ENCODE peak calls at places on chromosomes 5 and 9, in eight cellular contexts. E is retinal pigment epithelial cell, L is PC-3, D is spleen, S is astrocyte, O is osteocyte, H is gastrocnemius medialis, X is lower lobe of right lung. A is an unnamed sample.

GRCh38 chr5:171336486-171337206 is 27.6 kb downstream of the TLX3 start:
- DNase-seq in E (peak), L (peak), D (peak), S (peak), O (no peak), H (no peak), X (no peak), A (no peak)

GRCh38 chr5:140982083-140982716 is 15.9 kb downstream of the PCDHAC2 start:
- DNase-seq in E (no peak), L (no peak), D (no peak), S (no peak), O (no peak), H (no peak), X (no peak), A (no peak)

GRCh38 chr5:55913396-55914140 is 62.4 kb downstream of the IL31RA start:
- DNase-seq in E (no peak), L (no peak), D (no peak), S (no peak), O (no peak), H (no peak), X (no peak), A (no peak)

GRCh38 chr5:90144625-90145327 is 264.8 kb downstream of the CETN3 start:
- DNase-seq in E (no peak), L (peak), D (no peak), S (peak), O (no peak), H (no peak), X (no peak), A (no peak)

GRCh38 chr9:128787583-128788156 is 617 bp downstream of the TBC1D13 start:
- DNase-seq in E (no peak), L (peak), D (no peak), S (no peak), O (no peak), H (no peak), X (no peak), A (no peak)

GRCh38 chr5:78243639-78244038 is 50.9 kb downstream of the AP3B1 start:
- DNase-seq in E (no peak), L (peak), D (no peak), S (peak), O (no peak), H (no peak), X (no peak), A (no peak)

GRCh38 chr9:136713555-136713949 is 1.2 kb downstream of the DIPK1B start:
- DNase-seq in E (no peak), L (no peak), D (no peak), S (no peak), O (no peak), H (no peak), X (no peak), A (no peak)

GRCh38 chr9:128540630-128541355 is 11.6 kb upstream of the SPTAN1 start:
- DNase-seq in E (no peak), L (no peak), D (no peak), S (no peak), O (no peak), H (no peak), X (no peak), A (no peak)

GRCh38 chr9:131194767-131195166 is 69.4 kb downstream of the NUP214 start:
- DNase-seq in E (no peak), L (no peak), D (no peak), S (no peak), O (no peak), H (no peak), X (no peak), A (no peak)

GRCh38 chr5:77948476-77948875 is 172.3 kb upstream of the TBCA start:
- DNase-seq in E (no peak), L (no peak), D (no peak), S (no peak), O (no peak), H (no peak), X (no peak), A (no peak)

GRCh38 chr5:180563994-180564393 is 27.3 kb downstream of the SCGB3A1 start:
- DNase-seq in E (no peak), L (no peak), D (no peak), S (no peak), O (no peak), H (no peak), X (no peak), A (no peak)

GRCh38 chr9:123296174-123296573 is 27.8 kb upstream of the STRBP start:
- DNase-seq in E (no peak), L (no peak), D (no peak), S (no peak), O (no peak), H (no peak), X (no peak), A (no peak)

GRCh38 chr9:35729700-35730485 is 2.1 kb downstream of the TLN1 start:
- DNase-seq in E (peak), L (peak), D (peak), S (peak), O (no peak), H (peak), X (peak), A (peak)

GRCh38 chr9:5326893-5327548 is 12.7 kb downstream of the RLN1 start:
- DNase-seq in E (no peak), L (no peak), D (no peak), S (no peak), O (no peak), H (no peak), X (peak), A (no peak)

GRCh38 chr9:5326187-5326586 is 13.5 kb downstream of the RLN1 start:
- DNase-seq in E (no peak), L (no peak), D (no peak), S (no peak), O (no peak), H (no peak), X (no peak), A (no peak)

GRCh38 chr9:5315187-5315923 is 10.8 kb upstream of the RLN2 start:
- DNase-seq in E (no peak), L (no peak), D (no peak), S (no peak), O (no peak), H (no peak), X (no peak), A (no peak)

DNA sequence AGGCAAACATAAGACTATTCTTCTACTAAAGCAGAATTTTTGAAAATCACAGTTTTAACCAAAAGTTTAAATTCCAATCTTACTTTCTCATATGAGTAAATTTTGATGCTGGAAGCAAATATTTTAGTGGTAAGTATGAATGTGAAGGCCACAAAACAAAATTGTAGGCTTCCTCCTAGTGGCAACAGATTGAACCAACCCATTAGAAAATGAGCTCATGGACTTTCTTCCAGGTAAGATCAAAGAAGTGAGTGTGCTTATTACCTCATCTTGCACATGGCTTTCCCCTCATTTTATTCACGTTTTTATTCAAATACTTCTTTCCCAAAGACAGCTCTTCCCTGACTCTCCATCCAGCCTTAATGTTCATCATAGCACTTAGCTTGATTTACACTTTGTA is 16.5 kb upstream of the RLN2 start:
- DNase-seq in E (no peak), L (peak), D (no peak), S (no peak), O (no peak), H (no peak), X (no peak), A (no peak)
- TF ChIP-seq CTCF in E (peak), L (peak), D (no peak), S (no peak), O (peak), H (no peak), X (no peak), A (no peak)

DNA sequence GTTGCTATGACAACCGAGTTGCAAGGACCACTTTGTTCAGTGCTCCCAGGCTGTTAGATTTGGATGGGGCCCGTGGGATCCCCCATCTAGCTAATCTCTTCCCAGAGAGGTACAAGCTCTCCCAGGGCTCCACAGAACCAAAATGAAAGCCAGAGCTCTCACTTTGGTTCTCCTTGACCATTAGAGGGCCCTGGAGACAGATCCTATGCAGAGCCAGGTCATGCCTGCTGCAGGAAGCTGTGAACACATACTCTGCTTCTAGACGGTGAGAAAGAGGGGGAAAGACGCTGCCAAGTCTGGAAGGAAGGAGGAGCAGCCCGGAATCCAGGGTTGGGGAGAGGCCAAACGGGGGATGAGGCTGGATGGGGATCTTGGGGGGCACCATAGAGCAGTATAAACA is 224.5 kb downstream of the GABBR2 start:
- DNase-seq in E (no peak), L (no peak), D (no peak), S (peak), O (no peak), H (no peak), X (no peak), A (no peak)
- TF ChIP-seq CTCF in E (peak), L (no peak), D (no peak), S (no peak), O (no peak), H (no peak), X (no peak), A (no peak)

GRCh38 chr5:126369995-126370731 is 53.0 kb upstream of the GRAMD2B start:
- DNase-seq in E (no peak), L (peak), D (no peak), S (no peak), O (no peak), H (no peak), X (no peak), A (no peak)
- TF ChIP-seq CTCF in E (peak), L (no peak), D (no peak), S (no peak), O (peak), H (no peak), X (no peak), A (no peak)

GRCh38 chr9:4042966-4043365 is 256.9 kb downstream of the GLIS3 start:
- DNase-seq in E (peak), L (no peak), D (no peak), S (no peak), O (no peak), H (no peak), X (no peak), A (no peak)

GRCh38 chr9:4050686-4051315 is 249.1 kb downstream of the GLIS3 start:
- DNase-seq in E (no peak), L (no peak), D (no peak), S (no peak), O (no peak), H (no peak), X (no peak), A (no peak)

GRCh38 chr9:4045556-4045955 is 254.3 kb downstream of the GLIS3 start:
- DNase-seq in E (no peak), L (no peak), D (no peak), S (no peak), O (no peak), H (no peak), X (no peak), A (no peak)

GRCh38 chr9:4048441-4048840 is 251.4 kb downstream of the GLIS3 start:
- DNase-seq in E (no peak), L (peak), D (no peak), S (peak), O (no peak), H (no peak), X (no peak), A (no peak)
- TF ChIP-seq CTCF in E (peak), L (peak), D (no peak), S (peak), O (peak), H (no peak), X (peak), A (no peak)

GRCh38 chr9:134402182-134402581 is 75.9 kb downstream of the RXRA start:
- DNase-seq in E (no peak), L (no peak), D (no peak), S (no peak), O (no peak), H (no peak), X (no peak), A (no peak)

GRCh38 chr9:134401391-134401790 is 75.1 kb downstream of the RXRA start:
- DNase-seq in E (no peak), L (no peak), D (no peak), S (no peak), O (no peak), H (no peak), X (no peak), A (no peak)

GRCh38 chr9:134400283-134400682 is 74.0 kb downstream of the RXRA start:
- DNase-seq in E (no peak), L (no peak), D (no peak), S (no peak), O (no peak), H (no peak), X (no peak), A (no peak)

GRCh38 chr9:134398756-134399155 is 72.5 kb downstream of the RXRA start:
- DNase-seq in E (no peak), L (no peak), D (no peak), S (no peak), O (no peak), H (no peak), X (no peak), A (no peak)

GRCh38 chr9:134399435-134400056 is 73.3 kb downstream of the RXRA start:
- DNase-seq in E (no peak), L (peak), D (no peak), S (peak), O (no peak), H (no peak), X (no peak), A (no peak)
- TF ChIP-seq CTCF in E (peak), L (peak), D (peak), S (peak), O (peak), H (peak), X (peak), A (peak)

DNA sequence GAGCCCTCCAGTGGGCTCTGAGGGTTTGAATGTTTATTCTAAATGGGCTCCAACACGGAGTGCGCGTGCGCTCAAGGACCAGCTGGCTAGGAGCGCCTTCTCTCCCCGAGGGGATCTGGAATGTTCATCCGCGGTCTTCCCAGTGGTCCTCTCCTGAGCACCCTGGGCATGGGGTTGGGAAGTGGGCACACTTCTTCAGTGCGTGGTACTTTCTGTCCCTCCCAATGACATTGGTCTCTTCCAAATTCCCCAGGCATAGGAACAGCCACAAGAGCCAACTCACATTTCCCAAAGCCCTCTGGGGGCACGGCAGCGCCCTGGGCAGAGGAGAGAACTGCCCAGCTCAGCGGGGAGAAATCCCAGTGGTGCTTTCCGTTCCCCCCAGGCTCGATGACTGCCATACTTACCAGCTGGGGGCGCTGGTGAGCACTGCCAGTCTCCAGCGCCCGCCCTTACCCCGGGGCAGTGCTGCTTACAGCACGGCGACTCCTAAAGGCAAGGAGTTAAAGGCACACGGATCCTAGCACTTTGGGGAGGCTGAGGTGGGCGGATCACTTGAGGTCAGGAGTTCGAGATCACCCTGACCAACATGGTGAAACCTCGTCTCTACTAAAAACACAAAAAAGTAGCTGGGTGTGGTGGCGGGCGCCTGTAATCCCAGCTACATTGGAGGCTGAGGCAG is 29.9 kb upstream of the OBP2B start:
- DNase-seq in E (no peak), L (peak), D (peak), S (no peak), O (no peak), H (no peak), X (peak), A (peak)
- TF ChIP-seq CTCF in E (peak), L (peak), D (peak), S (peak), O (peak), H (peak), X (peak), A (peak)